ENCODE peak calls at places on chromosomes 11 and 22, in seven cellular contexts. B is HCT116, A is K562, L is GM12878, O is HepG2, C is H1, D is SK-N-SH. M is an unnamed sample.

GRCh38 chr11:46733234-46733633 is 14.2 kb downstream of the F2 start:
- DNase-seq in B (no peak), A (no peak), L (no peak), O (no peak), C (no peak), D (no peak), M (no peak)

GRCh38 chr11:68593441-68593840 is 90.9 kb upstream of the GAL start:
- DNase-seq in B (no peak), A (no peak), L (no peak), O (no peak), C (no peak), D (no peak), M (no peak)

GRCh38 chr11:72989727-72990126 is 152.4 kb downstream of the FCHSD2 start:
- DNase-seq in B (no peak), A (no peak), L (no peak), O (no peak), C (no peak), D (no peak), M (no peak)

GRCh38 chr11:13225058-13226001 is 52.3 kb upstream of the BMAL1 start:
- DNase-seq in B (no peak), A (no peak), L (no peak), O (no peak), C (peak), D (no peak), M (no peak)

GRCh38 chr22:19723990-19724827 is 870 bp downstream of the GP1BB start:
- DNase-seq in B (no peak), A (peak), L (no peak), O (peak), C (peak), D (no peak), M (no peak)

GRCh38 chr11:118827118-118827517 is 36.2 kb upstream of the DDX6 start:
- DNase-seq in B (no peak), A (no peak), L (no peak), O (no peak), C (no peak), D (no peak), M (no peak)

GRCh38 chr11:65882191-65883057 is 2.8 kb downstream of the CTSW start:
- DNase-seq in B (no peak), A (no peak), L (no peak), O (no peak), C (no peak), D (no peak), M (no peak)

GRCh38 chr11:68028802-68029475 is 1.5 kb upstream of the NDUFS8 start:
- DNase-seq in B (no peak), A (no peak), L (no peak), O (no peak), C (no peak), D (no peak), M (no peak)

GRCh38 chr11:17743808-17744119 is 9.2 kb downstream of the KCNC1 start:
- DNase-seq in B (no peak), A (no peak), L (no peak), O (no peak), C (no peak), D (no peak), M (no peak)

GRCh38 chr11:60914620-60915249 is 777 bp downstream of the TMEM109 start:
- DNase-seq in B (no peak), A (peak), L (no peak), O (no peak), C (peak), D (peak), M (peak)

GRCh38 chr11:44313701-44314489 is 4.0 kb upstream of the ALX4 start:
- DNase-seq in B (no peak), A (no peak), L (no peak), O (no peak), C (no peak), D (no peak), M (peak)

GRCh38 chr11:15114501-15115475 is at the start of gene INSC:
- DNase-seq in B (no peak), A (no peak), L (no peak), O (no peak), C (peak), D (peak), M (no peak)

GRCh38 chr22:42061041-42061440 is 9.6 kb downstream of the NAGA start:
- DNase-seq in B (no peak), A (no peak), L (no peak), O (no peak), C (peak), D (no peak), M (no peak)

GRCh38 chr11:64123102-64123434 is 42.8 kb downstream of the MACROD1 start:
- DNase-seq in B (no peak), A (no peak), L (no peak), O (no peak), C (no peak), D (peak), M (no peak)

GRCh38 chr11:1049071-1049405 is 12.5 kb upstream of the MUC6 start:
- DNase-seq in B (no peak), A (no peak), L (no peak), O (no peak), C (no peak), D (no peak), M (no peak)

GRCh38 chr11:72637198-72637597 is 37.0 kb downstream of the PDE2A start:
- DNase-seq in B (peak), A (no peak), L (no peak), O (no peak), C (no peak), D (no peak), M (no peak)

GRCh38 chr22:42016111-42016510 is 17.5 kb downstream of the WBP2NL start:
- DNase-seq in B (no peak), A (no peak), L (no peak), O (no peak), C (no peak), D (no peak), M (no peak)

GRCh38 chr11:75275581-75275980 is 35.0 kb downstream of the TPBGL start:
- DNase-seq in B (no peak), A (no peak), L (no peak), O (no peak), C (no peak), D (no peak), M (no peak)

GRCh38 chr22:24391836-24392217 is 35.6 kb upstream of the ADORA2A start:
- DNase-seq in B (no peak), A (no peak), L (no peak), O (no peak), C (no peak), D (peak), M (peak)

GRCh38 chr11:34585870-34586654 is 34.8 kb upstream of the EHF start:
- DNase-seq in B (peak), A (peak), L (peak), O (peak), C (no peak), D (peak), M (peak)

GRCh38 chr22:24107668-24108067 is 73.6 kb upstream of the SUSD2 start:
- DNase-seq in B (no peak), A (no peak), L (no peak), O (no peak), C (no peak), D (no peak), M (no peak)

GRCh38 chr11:72245232-72245816 is 1.3 kb upstream of the PHOX2A start:
- DNase-seq in B (no peak), A (no peak), L (no peak), O (no peak), C (peak), D (no peak), M (no peak)

GRCh38 chr22:22030493-22031182 is 48.1 kb upstream of the TOP3B start:
- DNase-seq in B (no peak), A (peak), L (peak), O (peak), C (no peak), D (peak), M (no peak)

GRCh38 chr11:44609783-44610155 is 44.3 kb downstream of the CD82 start:
- DNase-seq in B (no peak), A (no peak), L (no peak), O (no peak), C (no peak), D (no peak), M (no peak)

GRCh38 chr11:13668957-13669521 is 571 bp downstream of the FAR1 start:
- DNase-seq in B (no peak), A (peak), L (no peak), O (no peak), C (peak), D (no peak), M (no peak)

GRCh38 chr11:10386861-10387208 is 68.2 kb upstream of the AMPD3 start:
- DNase-seq in B (no peak), A (no peak), L (no peak), O (no peak), C (no peak), D (no peak), M (no peak)

GRCh38 chr11:64745523-64746328 is 1.8 kb upstream of the RASGRP2 start:
- DNase-seq in B (no peak), A (peak), L (no peak), O (no peak), C (peak), D (peak), M (no peak)

GRCh38 chr11:132999519-132999918 is 532.8 kb downstream of the OPCML start:
- DNase-seq in B (no peak), A (no peak), L (no peak), O (no peak), C (no peak), D (no peak), M (no peak)

GRCh38 chr22:26656896-26657851 is at the start of gene MIAT:
- DNase-seq in B (no peak), A (peak), L (no peak), O (no peak), C (peak), D (peak), M (no peak)

GRCh38 chr22:19477321-19478085 is 1.5 kb downstream of the UFD1 start:
- DNase-seq in B (no peak), A (peak), L (no peak), O (peak), C (no peak), D (no peak), M (no peak)

GRCh38 chr22:28478564-28478963 is 201.1 kb downstream of the TTC28 start:
- DNase-seq in B (no peak), A (no peak), L (no peak), O (no peak), C (no peak), D (no peak), M (no peak)

GRCh38 chr22:28474248-28474647 is 205.4 kb downstream of the TTC28 start:
- DNase-seq in B (no peak), A (no peak), L (no peak), O (no peak), C (no peak), D (no peak), M (no peak)

GRCh38 chr22:28479912-28480311 is 199.7 kb downstream of the TTC28 start:
- DNase-seq in B (no peak), A (peak), L (no peak), O (no peak), C (no peak), D (peak), M (no peak)

GRCh38 chr22:28481725-28482124 is 197.9 kb downstream of the TTC28 start:
- DNase-seq in B (no peak), A (no peak), L (no peak), O (no peak), C (no peak), D (no peak), M (no peak)

DNA sequence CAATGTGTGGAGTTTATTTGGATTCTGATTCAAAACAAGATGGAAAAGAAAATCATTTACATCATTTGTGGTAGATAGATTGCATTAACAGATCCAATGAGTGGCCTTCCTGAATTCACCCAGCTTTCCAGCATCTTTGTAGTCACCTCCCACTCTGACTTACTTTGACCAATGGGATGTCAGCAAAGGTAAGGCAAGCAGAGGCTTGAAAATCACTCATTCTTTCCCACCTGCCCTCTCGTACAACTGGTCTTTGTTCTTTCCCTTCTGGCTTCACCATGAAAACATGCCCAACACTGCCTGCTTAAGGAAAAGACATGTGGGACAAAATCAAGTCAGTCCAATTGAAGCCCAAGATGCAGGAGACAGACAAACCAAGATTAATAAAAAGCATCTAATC is 202.1 kb downstream of the TTC28 start:
- DNase-seq in B (no peak), A (no peak), L (no peak), O (no peak), C (no peak), D (no peak), M (no peak)
- TF ChIP-seq JUND in B (no peak), A (no peak), L (no peak), O (no peak), C (no peak), D (no peak), M (no peak)

GRCh38 chr11:86101941-86102407 is 33.1 kb upstream of the PICALM start:
- DNase-seq in B (no peak), A (no peak), L (no peak), O (no peak), C (no peak), D (no peak), M (peak)

GRCh38 chr11:86099727-86100320 is 30.9 kb upstream of the PICALM start:
- DNase-seq in B (no peak), A (no peak), L (no peak), O (peak), C (no peak), D (peak), M (no peak)

GRCh38 chr11:86101493-86101892 is 32.6 kb upstream of the PICALM start:
- DNase-seq in B (no peak), A (no peak), L (no peak), O (no peak), C (no peak), D (no peak), M (no peak)

GRCh38 chr11:86106916-86107315 is 38.0 kb upstream of the PICALM start:
- DNase-seq in B (no peak), A (no peak), L (no peak), O (no peak), C (no peak), D (no peak), M (no peak)

GRCh38 chr11:86103808-86104207 is 34.9 kb upstream of the PICALM start:
- DNase-seq in B (no peak), A (peak), L (no peak), O (no peak), C (no peak), D (no peak), M (no peak)
- TF ChIP-seq JUND in B (no peak), A (peak), L (no peak), O (no peak), C (no peak), D (no peak), M (no peak)

DNA sequence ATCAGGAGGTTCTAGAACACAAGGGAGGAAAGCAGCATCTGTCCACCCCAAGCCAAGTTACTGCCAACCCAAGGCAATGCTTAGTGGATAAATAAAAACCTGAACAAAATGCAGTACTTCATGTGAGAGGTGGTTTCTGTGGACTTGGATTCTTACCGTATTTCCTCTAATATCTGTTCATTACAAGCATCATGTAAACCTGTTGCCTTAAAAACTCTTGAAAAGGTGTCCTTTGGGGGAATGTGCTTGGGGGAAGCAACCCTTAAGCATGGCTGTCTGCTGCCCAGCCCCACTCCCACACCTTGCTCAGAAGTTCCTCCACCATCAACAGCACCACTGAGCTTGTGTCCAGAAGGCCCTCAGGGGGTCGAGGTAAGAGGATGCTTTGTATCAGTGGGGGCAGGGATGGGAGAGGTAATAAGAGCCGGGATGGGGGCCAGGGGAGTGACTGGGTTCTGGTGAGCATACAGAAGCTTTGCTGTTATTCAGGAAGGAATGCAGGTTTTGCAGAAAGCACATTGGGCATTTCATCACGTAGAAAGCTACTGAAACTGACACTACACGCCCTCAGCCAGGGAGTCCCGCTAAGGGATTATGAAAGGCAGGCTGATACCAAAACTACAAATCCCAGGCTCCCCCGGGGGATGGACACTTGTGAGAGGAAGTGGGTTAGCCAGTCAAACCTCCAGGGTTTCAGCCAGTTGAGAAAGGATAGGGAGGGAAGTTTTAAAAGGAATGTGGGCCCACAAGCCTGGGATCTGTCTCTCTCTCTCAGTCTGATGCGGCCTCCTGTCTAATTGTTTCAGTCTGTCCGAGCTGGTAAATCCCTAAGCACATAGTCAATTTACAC is 52.0 kb downstream of the KCNJ1 start:
- DNase-seq in B (no peak), A (peak), L (no peak), O (no peak), C (peak), D (peak), M (peak)
- TF ChIP-seq JUND in B (no peak), A (no peak), L (no peak), O (no peak), C (no peak), D (no peak), M (no peak)

DNA sequence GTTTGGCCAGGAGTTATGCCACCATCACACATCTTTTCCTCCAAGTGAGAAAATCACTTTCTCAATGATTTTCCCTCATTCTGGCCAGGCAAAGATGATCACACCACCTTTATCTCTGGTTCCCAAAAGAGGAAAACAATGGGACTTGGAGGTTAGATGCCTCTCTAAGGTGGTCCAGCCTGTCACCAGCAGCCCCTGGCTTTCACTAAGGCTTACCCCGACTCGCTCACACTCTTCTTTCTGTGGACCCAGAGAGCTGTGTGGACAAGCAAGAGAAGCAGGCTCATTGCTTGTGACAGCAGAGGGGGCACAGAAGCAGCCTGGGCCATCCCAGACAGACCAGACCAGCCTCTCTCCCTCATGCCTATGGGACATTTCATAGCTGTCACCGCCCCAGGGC is 63.6 kb upstream of the DRD2 start:
- DNase-seq in B (no peak), A (no peak), L (no peak), O (no peak), C (no peak), D (no peak), M (no peak)
- TF ChIP-seq JUND in B (no peak), A (no peak), L (no peak), O (no peak), C (no peak), D (no peak), M (no peak)